ENCODE peak calls at places on chromosomes 1 and 21, in seven cellular contexts. One of them, this sample, is unnamed.

GRCh38 chr1:109790735-109791494 is 27.2 kb upstream of the EPS8L3 start:
- DNase-seq in stomach: peak
- DNase-seq in bronchial epithelial cell: no peak
- DNase-seq in mammary epithelial cell: no peak
- DNase-seq in RWPE2: no peak
- DNase-seq in mesendoderm: peak
- DNase-seq in foreskin fibroblast: no peak
- DNase-seq in this sample: peak

GRCh38 chr1:162186406-162186805 is 116.9 kb downstream of the NOS1AP start:
- DNase-seq in stomach: no peak
- DNase-seq in bronchial epithelial cell: no peak
- DNase-seq in mammary epithelial cell: no peak
- DNase-seq in RWPE2: no peak
- DNase-seq in mesendoderm: no peak
- DNase-seq in foreskin fibroblast: no peak
- DNase-seq in this sample: no peak

GRCh38 chr1:93675272-93675671 is 6.4 kb downstream of the BCAR3 start:
- DNase-seq in stomach: no peak
- DNase-seq in bronchial epithelial cell: no peak
- DNase-seq in mammary epithelial cell: no peak
- DNase-seq in RWPE2: no peak
- DNase-seq in mesendoderm: no peak
- DNase-seq in foreskin fibroblast: no peak
- DNase-seq in this sample: no peak

GRCh38 chr1:58446368-58446767 is 100.2 kb downstream of the OMA1 start:
- DNase-seq in stomach: no peak
- DNase-seq in bronchial epithelial cell: no peak
- DNase-seq in mammary epithelial cell: no peak
- DNase-seq in RWPE2: no peak
- DNase-seq in mesendoderm: no peak
- DNase-seq in foreskin fibroblast: no peak
- DNase-seq in this sample: no peak

GRCh38 chr1:155191904-155192303 is 15.8 kb downstream of the THBS3 start:
- DNase-seq in stomach: no peak
- DNase-seq in bronchial epithelial cell: no peak
- DNase-seq in mammary epithelial cell: no peak
- DNase-seq in RWPE2: no peak
- DNase-seq in mesendoderm: no peak
- DNase-seq in foreskin fibroblast: no peak
- DNase-seq in this sample: no peak

GRCh38 chr1:27562021-27562420 is 41.9 kb downstream of the AHDC1 start:
- DNase-seq in stomach: no peak
- DNase-seq in bronchial epithelial cell: no peak
- DNase-seq in mammary epithelial cell: no peak
- DNase-seq in RWPE2: no peak
- DNase-seq in mesendoderm: no peak
- DNase-seq in foreskin fibroblast: peak
- DNase-seq in this sample: no peak

GRCh38 chr21:44722701-44723100 is 11.3 kb upstream of the TSPEAR start:
- DNase-seq in stomach: no peak
- DNase-seq in bronchial epithelial cell: no peak
- DNase-seq in mammary epithelial cell: no peak
- DNase-seq in RWPE2: no peak
- DNase-seq in mesendoderm: no peak
- DNase-seq in foreskin fibroblast: no peak
- DNase-seq in this sample: no peak

GRCh38 chr1:95085376-95085775 is 12.6 kb upstream of the ALG14 start:
- DNase-seq in stomach: no peak
- DNase-seq in bronchial epithelial cell: no peak
- DNase-seq in mammary epithelial cell: no peak
- DNase-seq in RWPE2: no peak
- DNase-seq in mesendoderm: peak
- DNase-seq in foreskin fibroblast: no peak
- DNase-seq in this sample: no peak

GRCh38 chr1:224245188-224245587 is 62.1 kb downstream of the DEGS1 start:
- DNase-seq in stomach: no peak
- DNase-seq in bronchial epithelial cell: no peak
- DNase-seq in mammary epithelial cell: no peak
- DNase-seq in RWPE2: no peak
- DNase-seq in mesendoderm: no peak
- DNase-seq in foreskin fibroblast: peak
- DNase-seq in this sample: peak

GRCh38 chr1:32622806-32623694 is 27.3 kb downstream of the ZBTB8OS start:
- DNase-seq in stomach: no peak
- DNase-seq in bronchial epithelial cell: no peak
- DNase-seq in mammary epithelial cell: no peak
- DNase-seq in RWPE2: no peak
- DNase-seq in mesendoderm: no peak
- DNase-seq in foreskin fibroblast: no peak
- DNase-seq in this sample: no peak

GRCh38 chr1:84298688-84299535 is 2.6 kb upstream of the SAMD13 start:
- DNase-seq in stomach: peak
- DNase-seq in bronchial epithelial cell: peak
- DNase-seq in mammary epithelial cell: peak
- DNase-seq in RWPE2: peak
- DNase-seq in mesendoderm: peak
- DNase-seq in foreskin fibroblast: peak
- DNase-seq in this sample: peak

GRCh38 chr1:213641312-213641711 is 346.5 kb upstream of the PROX1 start:
- DNase-seq in stomach: no peak
- DNase-seq in bronchial epithelial cell: no peak
- DNase-seq in mammary epithelial cell: no peak
- DNase-seq in RWPE2: no peak
- DNase-seq in mesendoderm: no peak
- DNase-seq in foreskin fibroblast: no peak
- DNase-seq in this sample: no peak

GRCh38 chr1:55848906-55849305 is 633.7 kb upstream of the USP24 start:
- DNase-seq in stomach: no peak
- DNase-seq in bronchial epithelial cell: peak
- DNase-seq in mammary epithelial cell: peak
- DNase-seq in RWPE2: no peak
- DNase-seq in mesendoderm: peak
- DNase-seq in foreskin fibroblast: peak
- DNase-seq in this sample: no peak

GRCh38 chr1:227892930-227893695 is 54.6 kb downstream of the WNT9A start:
- DNase-seq in stomach: peak
- DNase-seq in bronchial epithelial cell: no peak
- DNase-seq in mammary epithelial cell: no peak
- DNase-seq in RWPE2: peak
- DNase-seq in mesendoderm: no peak
- DNase-seq in foreskin fibroblast: no peak
- DNase-seq in this sample: no peak

GRCh38 chr21:44929242-44929798 is 8.6 kb upstream of the ITGB2 start:
- DNase-seq in stomach: no peak
- DNase-seq in bronchial epithelial cell: no peak
- DNase-seq in mammary epithelial cell: no peak
- DNase-seq in RWPE2: no peak
- DNase-seq in mesendoderm: no peak
- DNase-seq in foreskin fibroblast: no peak
- DNase-seq in this sample: peak

GRCh38 chr21:45513003-45513706 is 29.1 kb downstream of the SLC19A1 start:
- DNase-seq in stomach: peak
- DNase-seq in bronchial epithelial cell: peak
- DNase-seq in mammary epithelial cell: no peak
- DNase-seq in RWPE2: peak
- DNase-seq in mesendoderm: no peak
- DNase-seq in foreskin fibroblast: no peak
- DNase-seq in this sample: peak

DNA sequence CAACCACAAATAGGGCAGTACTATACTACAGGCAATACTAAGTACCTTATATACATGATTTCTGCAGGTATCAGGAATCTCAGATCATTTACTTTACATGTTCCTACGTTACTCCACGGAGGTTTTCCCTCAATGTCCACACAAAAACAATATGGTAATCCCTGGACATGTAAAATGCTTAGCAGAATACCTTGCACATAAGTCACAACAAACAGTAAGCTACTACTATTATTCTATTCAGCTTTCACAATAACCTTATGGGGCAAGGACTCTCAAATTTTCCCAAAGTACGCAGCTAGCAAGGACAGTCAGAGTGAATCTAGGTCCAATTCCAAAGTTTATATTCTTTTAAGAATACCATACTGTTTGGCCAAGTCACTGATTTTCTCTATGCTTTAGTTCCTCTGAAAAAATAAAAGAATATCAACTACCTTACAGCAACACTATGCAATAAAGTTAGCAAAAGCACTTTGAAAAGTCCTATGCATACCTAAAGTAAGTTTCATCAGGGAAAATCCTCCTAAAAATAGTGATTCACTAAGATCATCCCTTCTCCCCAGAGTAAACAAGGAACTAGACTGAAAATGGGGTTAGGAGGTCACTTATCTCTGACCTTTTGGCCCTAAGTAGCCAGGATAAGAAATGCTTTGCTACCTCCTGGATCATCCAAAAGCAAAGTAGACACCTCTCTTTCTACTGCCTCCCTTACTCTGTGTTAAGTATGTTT is 67.4 kb downstream of the LUZP1 start:
- DNase-seq in stomach: no peak
- DNase-seq in bronchial epithelial cell: peak
- DNase-seq in mammary epithelial cell: peak
- DNase-seq in RWPE2: no peak
- DNase-seq in mesendoderm: no peak
- DNase-seq in foreskin fibroblast: peak
- DNase-seq in this sample: no peak
- H3K4me3 ChIP-seq in stomach: no peak
- H3K4me3 ChIP-seq in bronchial epithelial cell: no peak
- H3K4me3 ChIP-seq in mammary epithelial cell: no peak
- H3K4me3 ChIP-seq in RWPE2: no peak
- H3K4me3 ChIP-seq in mesendoderm: no peak
- H3K4me3 ChIP-seq in foreskin fibroblast: no peak
- H3K4me3 ChIP-seq in this sample: no peak

GRCh38 chr1:51861669-51862068 is 16.9 kb downstream of the NRDC start:
- DNase-seq in stomach: no peak
- DNase-seq in bronchial epithelial cell: peak
- DNase-seq in mammary epithelial cell: no peak
- DNase-seq in RWPE2: no peak
- DNase-seq in mesendoderm: no peak
- DNase-seq in foreskin fibroblast: peak
- DNase-seq in this sample: no peak
- H3K4me3 ChIP-seq in stomach: no peak
- H3K4me3 ChIP-seq in bronchial epithelial cell: no peak
- H3K4me3 ChIP-seq in mammary epithelial cell: no peak
- H3K4me3 ChIP-seq in RWPE2: no peak
- H3K4me3 ChIP-seq in mesendoderm: no peak
- H3K4me3 ChIP-seq in foreskin fibroblast: no peak
- H3K4me3 ChIP-seq in this sample: no peak

GRCh38 chr1:24957016-24957807 is 27.1 kb upstream of the RUNX3 start:
- DNase-seq in stomach: no peak
- DNase-seq in bronchial epithelial cell: no peak
- DNase-seq in mammary epithelial cell: peak
- DNase-seq in RWPE2: peak
- DNase-seq in mesendoderm: no peak
- DNase-seq in foreskin fibroblast: no peak
- DNase-seq in this sample: peak

GRCh38 chr1:24960071-24960801 is 30.2 kb upstream of the RUNX3 start:
- DNase-seq in stomach: no peak
- DNase-seq in bronchial epithelial cell: no peak
- DNase-seq in mammary epithelial cell: no peak
- DNase-seq in RWPE2: peak
- DNase-seq in mesendoderm: no peak
- DNase-seq in foreskin fibroblast: no peak
- DNase-seq in this sample: peak

GRCh38 chr1:24959623-24959975 is 29.5 kb upstream of the RUNX3 start:
- DNase-seq in stomach: no peak
- DNase-seq in bronchial epithelial cell: no peak
- DNase-seq in mammary epithelial cell: no peak
- DNase-seq in RWPE2: peak
- DNase-seq in mesendoderm: no peak
- DNase-seq in foreskin fibroblast: no peak
- DNase-seq in this sample: peak

GRCh38 chr1:24958766-24959622 is 28.9 kb upstream of the RUNX3 start:
- DNase-seq in stomach: no peak
- DNase-seq in bronchial epithelial cell: no peak
- DNase-seq in mammary epithelial cell: no peak
- DNase-seq in RWPE2: peak
- DNase-seq in mesendoderm: no peak
- DNase-seq in foreskin fibroblast: no peak
- DNase-seq in this sample: peak

DNA sequence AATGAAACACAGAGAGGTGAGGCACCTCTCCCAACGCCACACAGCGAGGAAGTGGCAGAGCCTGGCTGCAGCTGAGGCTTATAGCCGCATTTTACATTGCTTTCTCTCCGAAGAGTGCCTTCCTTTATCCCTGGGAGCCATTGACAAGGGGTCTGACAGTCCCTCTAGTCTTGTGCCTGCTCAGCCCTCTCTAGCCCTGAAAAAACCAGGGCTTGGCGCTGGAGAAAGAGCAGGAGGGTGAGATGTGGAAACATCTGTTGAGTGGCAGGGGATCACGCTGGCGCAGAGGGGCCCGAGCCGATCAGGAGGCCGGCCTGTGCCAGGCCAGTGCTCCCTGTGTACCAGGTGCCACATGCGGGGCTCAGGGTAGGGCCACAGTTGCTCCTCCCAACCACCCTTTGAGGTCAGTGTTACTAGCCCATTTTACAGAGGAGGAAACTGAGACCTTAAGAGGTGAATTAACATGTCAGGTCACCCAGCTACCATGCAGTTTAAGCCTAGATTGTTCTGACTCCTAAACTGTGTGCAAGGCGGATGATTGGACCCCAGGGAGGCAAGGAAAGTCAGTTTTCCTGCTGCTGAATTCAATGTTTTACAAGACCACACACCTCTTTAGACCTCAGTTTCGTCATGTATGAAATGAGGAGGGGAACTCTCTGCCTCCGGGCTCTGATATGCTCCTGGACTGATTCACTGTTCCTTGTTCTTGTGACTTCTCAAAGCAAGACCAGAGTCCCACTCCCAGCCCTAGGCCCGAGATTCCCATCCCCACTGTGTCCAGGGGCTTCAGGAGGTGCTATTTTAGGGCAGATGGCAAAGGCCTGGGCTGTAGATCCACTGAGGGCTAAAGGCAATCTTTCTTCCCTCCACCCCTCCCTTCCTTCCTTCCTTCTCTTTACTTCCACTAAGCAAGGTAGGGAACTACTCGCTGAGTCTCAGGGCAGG is 28.0 kb upstream of the RUNX3 start:
- DNase-seq in stomach: no peak
- DNase-seq in bronchial epithelial cell: no peak
- DNase-seq in mammary epithelial cell: no peak
- DNase-seq in RWPE2: peak
- DNase-seq in mesendoderm: no peak
- DNase-seq in foreskin fibroblast: no peak
- DNase-seq in this sample: peak
- H3K4me3 ChIP-seq in stomach: no peak
- H3K4me3 ChIP-seq in bronchial epithelial cell: no peak
- H3K4me3 ChIP-seq in mammary epithelial cell: no peak
- H3K4me3 ChIP-seq in RWPE2: no peak
- H3K4me3 ChIP-seq in mesendoderm: no peak
- H3K4me3 ChIP-seq in foreskin fibroblast: no peak
- H3K4me3 ChIP-seq in this sample: no peak

DNA sequence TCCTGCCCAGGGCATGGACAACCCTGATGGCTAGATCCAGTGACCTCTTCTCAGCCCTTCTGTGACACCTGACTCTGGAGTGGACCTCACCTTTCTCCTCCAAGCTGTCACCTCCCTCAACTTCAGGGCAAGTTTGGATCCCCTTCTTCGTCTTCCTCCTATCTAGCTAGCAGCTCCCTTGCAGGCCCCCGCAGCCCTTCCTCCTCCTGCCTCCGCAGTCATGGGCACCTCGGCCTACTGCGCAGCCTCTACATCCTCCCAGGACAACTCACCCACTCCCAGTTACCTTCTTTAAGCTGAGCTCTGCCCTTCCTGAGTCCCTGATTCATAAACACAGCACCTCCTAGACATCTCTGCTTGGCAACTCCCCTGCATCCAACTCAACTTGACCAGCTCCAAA is 61.3 kb upstream of the ID3 start:
- DNase-seq in stomach: no peak
- DNase-seq in bronchial epithelial cell: no peak
- DNase-seq in mammary epithelial cell: no peak
- DNase-seq in RWPE2: no peak
- DNase-seq in mesendoderm: no peak
- DNase-seq in foreskin fibroblast: no peak
- DNase-seq in this sample: no peak
- H3K4me3 ChIP-seq in stomach: no peak
- H3K4me3 ChIP-seq in bronchial epithelial cell: no peak
- H3K4me3 ChIP-seq in mammary epithelial cell: no peak
- H3K4me3 ChIP-seq in RWPE2: no peak
- H3K4me3 ChIP-seq in mesendoderm: no peak
- H3K4me3 ChIP-seq in foreskin fibroblast: no peak
- H3K4me3 ChIP-seq in this sample: no peak